ENCODE peak calls at places on chromosomes 6 and 20, in five cellular contexts. Y is stimulated activated CD4-positive, alpha-beta T cell treated with anti-CD3 and anti-CD28 coated beads, TNF-alpha, amount 100 ng/mL, for 1 hour; Q is activated CD4-positive, alpha-beta T cell treated with anti-CD3 and anti-CD28 coated beads for 48 hours; X is putamen; I is GM12865. J is an unnamed sample.

GRCh38 chr20:54257090-54257816 is 49.4 kb downstream of the PFDN4 start:
- DNase-seq in Y (no peak), Q (no peak), X (no peak), I (no peak), J (peak; percentile 100)

GRCh38 chr20:43183526-43183925 is 6.2 kb downstream of the PTPRT start:
- DNase-seq in Y (no peak), Q (no peak), X (no peak), I (no peak), J (no peak)

GRCh38 chr6:83815631-83816030 is 37.5 kb upstream of the RIPPLY2 start:
- DNase-seq in Y (no peak), Q (no peak), X (no peak), I (no peak), J (no peak)

GRCh38 chr6:116507324-116507723 is 4.1 kb upstream of the CALHM5 start:
- DNase-seq in Y (no peak), Q (no peak), X (no peak), I (no peak), J (no peak)

GRCh38 chr6:162119349-162119748 is 608.2 kb downstream of the PRKN start:
- DNase-seq in Y (no peak), Q (no peak), X (peak; percentile 12), I (no peak), J (no peak)

GRCh38 chr6:95228636-95229035 is 348.7 kb upstream of the MANEA start:
- DNase-seq in Y (no peak), Q (no peak), X (no peak), I (no peak), J (no peak)

GRCh38 chr6:138546733-138547185 is 47.5 kb upstream of the NHSL1 start:
- DNase-seq in Y (no peak), Q (peak; percentile 30), X (no peak), I (peak; percentile 26), J (peak; percentile 11)

GRCh38 chr20:39269031-39269461 is 306.9 kb downstream of the DHX35 start:
- DNase-seq in Y (no peak), Q (peak; percentile 64), X (peak; percentile 6), I (peak; percentile 52), J (no peak)

GRCh38 chr6:159157431-159157830 is 11.8 kb upstream of the FNDC1 start:
- DNase-seq in Y (no peak), Q (no peak), X (no peak), I (no peak), J (no peak)

GRCh38 chr6:14382381-14383236 is 265.0 kb downstream of the CD83 start:
- DNase-seq in Y (no peak), Q (no peak), X (no peak), I (peak; percentile 31), J (no peak)

GRCh38 chr6:104953410-104953953 is 3.4 kb upstream of the LIN28B start:
- DNase-seq in Y (no peak), Q (no peak), X (no peak), I (no peak), J (no peak)

GRCh38 chr6:111480988-111481830 is 1.8 kb downstream of the REV3L start:
- DNase-seq in Y (no peak), Q (no peak), X (no peak), I (no peak), J (no peak)

GRCh38 chr6:150269130-150269856 is 99.5 kb upstream of the IYD start:
- DNase-seq in Y (no peak), Q (no peak), X (no peak), I (no peak), J (no peak)

GRCh38 chr6:153092082-153093013 is 38.7 kb downstream of the RGS17 start:
- DNase-seq in Y (no peak), Q (no peak), X (no peak), I (peak; percentile 62), J (peak; percentile 67)

GRCh38 chr20:1718604-1719384 is 61.2 kb upstream of the SIRPG start:
- DNase-seq in Y (no peak), Q (no peak), X (no peak), I (no peak), J (peak; percentile 96)

GRCh38 chr20:37396520-37397075 is 50.7 kb downstream of the SRC start:
- DNase-seq in Y (no peak), Q (no peak), X (no peak), I (no peak), J (no peak)

GRCh38 chr6:46014054-46014453 is 1.6 kb downstream of the CLIC5 start:
- DNase-seq in Y (no peak), Q (no peak), X (no peak), I (no peak), J (no peak)